ENCODE peak calls at places on chromosomes 16 and 17, in four cellular contexts. K, A, C and W are unnamed samples.

GRCh38 chr16:21183995-21184394 is 25.5 kb downstream of the LDAF1 start:
- DNase-seq in C (no peak), A (no peak), K (no peak), W (no peak)

GRCh38 chr16:66364117-66364958 is 2.2 kb upstream of the CDH5 start:
- DNase-seq in A (no peak), K (no peak), C (no peak), W (peak; percentile 51)

GRCh38 chr16:66382171-66382965 is 15.9 kb downstream of the CDH5 start:
- DNase-seq in C (peak; percentile 54), K (peak; percentile 92), A (peak; percentile 53), W (peak; percentile 96)

GRCh38 chr16:78761427-78761826 is 662.0 kb downstream of the WWOX start:
- DNase-seq in A (no peak), C (no peak), K (no peak), W (peak; percentile 67)

GRCh38 chr16:23155445-23156049 is 6.3 kb upstream of the USP31 start:
- DNase-seq in K (no peak), C (peak; percentile 42), A (no peak), W (no peak)

GRCh38 chr17:80512233-80512632 is 32.4 kb upstream of the RPTOR start:
- DNase-seq in C (no peak), K (peak; percentile 79), A (no peak), W (no peak)

GRCh38 chr17:67386965-67387551 is 10.0 kb downstream of the PITPNC1 start:
- DNase-seq in C (peak; percentile 75), K (peak; percentile 55), A (no peak), W (peak; percentile 70)

GRCh38 chr17:28968269-28968913 is 17.1 kb upstream of the PHF12 start:
- DNase-seq in C (peak; percentile 65), K (no peak), A (no peak), W (peak; percentile 41)

GRCh38 chr17:17179371-17179827 is 26.7 kb downstream of the PLD6 start:
- DNase-seq in C (no peak), K (peak; percentile 31), A (no peak), W (no peak)

GRCh38 chr16:4852221-4852872 is 5.1 kb downstream of the UBN1 start:
- DNase-seq in K (peak; percentile 16), C (no peak), A (no peak), W (no peak)

GRCh38 chr16:14069818-14070217 is 1.3 kb upstream of the MRTFB start:
- DNase-seq in A (no peak), C (no peak), K (no peak), W (no peak)

GRCh38 chr16:27840311-27841060 is 223.0 kb downstream of the GSG1L start:
- DNase-seq in K (no peak), A (no peak), C (peak; percentile 13), W (no peak)

GRCh38 chr17:45286286-45286685 is 24.4 kb upstream of the SPATA32 start:
- DNase-seq in C (no peak), A (no peak), K (no peak), W (no peak)

GRCh38 chr16:79847569-79847968 is 247.0 kb upstream of the MAF start:
- DNase-seq in C (no peak), A (no peak), K (no peak), W (no peak)

GRCh38 chr17:28756025-28756804 is 12.4 kb downstream of the TRAF4 start:
- DNase-seq in C (no peak), A (no peak), K (no peak), W (no peak)

GRCh38 chr17:21368545-21369246 is 7.5 kb upstream of the KCNJ12 start:
- DNase-seq in C (no peak), A (no peak), K (no peak), W (no peak)

GRCh38 chr17:72985882-72986720 is 106.4 kb downstream of the SLC39A11 start:
- DNase-seq in K (peak; percentile 80), A (peak; percentile 39), C (peak; percentile 88), W (peak; percentile 81)

GRCh38 chr17:75542728-75543336 is 17.3 kb downstream of the LLGL2 start:
- DNase-seq in C (no peak), K (no peak), A (no peak), W (no peak)

GRCh38 chr17:40218006-40218739 is 931 bp upstream of the WIPF2 start:
- DNase-seq in C (no peak), A (no peak), K (no peak), W (peak; percentile 50)

DNA sequence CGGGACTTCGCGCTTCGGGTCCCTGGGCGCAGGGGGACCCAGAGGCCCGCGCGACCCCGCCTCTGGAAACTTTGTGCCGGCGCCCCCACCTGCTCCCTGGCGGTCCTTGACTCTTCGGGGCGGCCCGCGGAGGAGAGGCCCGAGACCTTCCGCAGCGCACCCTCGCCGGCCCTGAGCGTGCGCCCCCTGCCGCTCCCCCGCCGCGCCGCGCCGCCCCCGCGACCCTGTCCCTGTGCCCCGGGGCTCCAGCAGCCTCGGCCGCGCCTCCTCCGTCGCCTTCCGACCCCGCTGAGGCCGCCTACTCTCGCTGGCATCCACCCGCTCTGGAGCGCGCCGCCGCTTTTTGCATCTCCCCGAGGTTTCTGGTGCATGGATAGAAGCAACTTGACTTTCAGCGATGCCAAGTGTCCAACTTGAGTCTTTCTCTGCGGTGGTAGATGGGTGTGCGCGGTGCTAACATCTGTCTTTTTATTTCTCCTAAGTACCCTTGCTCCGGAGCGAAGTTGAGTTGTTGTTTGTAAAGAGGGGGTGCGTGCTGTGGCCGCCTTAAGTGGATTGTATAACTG is 414 bp downstream of the DUSP14 start:
- DNase-seq in K (peak; percentile 45), C (peak; percentile 80), A (no peak), W (peak; percentile 83)
- H2BK120ac ChIP-seq in K (peak overlapping the region; percentile 58), C (no peak overlapping the region), A (no peak overlapping the region), W (no peak overlapping the region)

DNA sequence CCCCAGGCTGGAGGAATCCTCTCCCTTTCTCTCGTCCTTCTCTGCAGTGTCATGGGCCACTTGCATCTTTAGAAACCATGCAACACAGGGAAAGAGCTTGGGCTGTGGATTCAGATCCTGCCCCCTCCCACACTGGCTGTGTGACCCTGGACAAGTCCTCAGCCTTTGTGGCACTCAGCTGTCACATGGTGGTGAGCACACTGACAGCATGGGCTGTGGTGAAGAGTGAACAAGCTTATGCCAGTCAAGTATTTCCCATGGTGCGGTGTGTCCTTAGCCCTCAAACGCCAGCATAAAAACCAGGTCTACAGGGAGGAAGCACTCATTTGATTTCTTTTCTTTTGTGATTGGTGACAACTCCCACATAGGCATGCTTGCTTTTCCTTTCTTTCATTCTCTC is 314.3 kb downstream of the CPPED1 start:
- DNase-seq in C (no peak), A (no peak), K (no peak), W (no peak)
- H4K8ac ChIP-seq in C (no peak overlapping the region), A (no peak overlapping the region), K (no peak overlapping the region), W (no peak overlapping the region)

DNA sequence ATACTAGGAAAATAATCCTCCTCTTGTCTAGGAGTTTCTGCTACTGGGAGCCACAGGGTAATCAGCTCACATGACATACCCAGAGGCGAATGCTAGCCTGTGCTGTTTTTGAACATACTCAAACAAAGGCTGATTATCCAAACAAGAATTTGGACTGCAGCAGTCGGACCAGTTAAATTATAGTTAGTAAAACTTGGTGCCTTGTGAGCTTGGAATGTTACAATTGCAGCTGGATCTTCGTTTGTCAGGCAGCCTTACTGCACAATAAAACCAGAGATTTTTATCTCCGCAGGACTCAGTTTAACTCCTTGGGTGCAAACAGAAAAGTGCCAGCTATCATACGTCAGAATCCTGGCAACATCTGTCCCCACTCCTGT is 163.8 kb upstream of the TBX2 start:
- DNase-seq in A (no peak), C (no peak), K (peak; percentile 84), W (no peak)
- H3K18ac ChIP-seq in A (no peak overlapping the region), C (no peak overlapping the region), K (peak overlapping the region; percentile 87), W (no peak overlapping the region)

GRCh38 chr17:77281024-77281903 is 140.5 kb downstream of the SEC14L1 start:
- DNase-seq in A (no peak), K (peak; percentile 29), C (peak; percentile 87), W (peak; percentile 72)
- H2BK120ac ChIP-seq in A (no peak overlapping the region), K (peak overlapping the region; percentile 75), C (no peak overlapping the region), W (peak overlapping the region; percentile 39)

GRCh38 chr16:53131363-53132071 is 76.7 kb downstream of the CHD9 start:
- DNase-seq in K (peak; percentile 31), A (no peak), C (peak; percentile 37), W (peak; percentile 44)
- H4K8ac ChIP-seq in K (no peak overlapping the region), A (peak overlapping the region; percentile 9), C (no peak overlapping the region), W (no peak overlapping the region)

GRCh38 chr17:76981545-76982295 is 113.5 kb downstream of the MGAT5B start:
- DNase-seq in K (no peak), C (no peak), A (no peak), W (no peak)

GRCh38 chr17:76983075-76983411 is 114.8 kb downstream of the MGAT5B start:
- DNase-seq in A (no peak), K (no peak), C (no peak), W (no peak)

GRCh38 chr17:76982408-76983074 is 114.3 kb downstream of the MGAT5B start:
- DNase-seq in K (no peak), C (no peak), A (no peak), W (no peak)

GRCh38 chr17:76986318-76986717 is 118.1 kb downstream of the MGAT5B start:
- DNase-seq in K (no peak), A (no peak), C (no peak), W (no peak)

DNA sequence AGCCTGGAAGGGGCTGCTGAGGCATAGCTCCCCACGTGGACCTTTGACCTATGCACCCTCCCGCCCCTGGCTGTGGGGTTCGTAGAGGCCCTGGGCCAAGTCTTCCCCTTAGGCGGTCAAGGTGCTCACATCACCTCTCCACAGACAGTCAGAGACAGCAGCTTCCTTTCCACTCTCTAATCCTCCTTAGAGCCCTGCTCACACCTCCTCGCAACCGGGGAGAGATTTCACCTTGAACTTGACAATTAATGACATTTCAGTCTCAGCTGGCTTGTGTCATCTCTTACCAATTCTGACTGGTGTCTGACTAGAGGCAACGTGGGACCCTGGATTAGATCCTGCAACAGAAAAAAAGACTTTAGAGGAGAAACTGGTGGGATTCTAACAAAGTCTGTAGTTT is 115.2 kb downstream of the MGAT5B start:
- DNase-seq in K (no peak), C (no peak), A (no peak), W (no peak)
- H3K18ac ChIP-seq in K (no peak overlapping the region), C (no peak overlapping the region), A (peak overlapping the region; percentile 71), W (no peak overlapping the region)